ENCODE peak calls at places on chromosomes 7 and 10, in nine cellular contexts. One of them, this sample, is unnamed.
A peak's percentile ranks its signal among the peaks of the same experiment; 100 is the strongest.

GRCh38 chr7:135194494-135195095 is 16.7 kb downstream of the WDR91 start:
- DNase-seq in SK-N-SH: no peak
- DNase-seq in AG04450: no peak
- DNase-seq in adrenal gland: peak; percentile 23
- DNase-seq in lower leg skin: peak; percentile 72
- DNase-seq in neural progenitor cell: no peak
- DNase-seq in GM23248: peak; percentile 39
- DNase-seq in IMR-90: peak; percentile 22
- DNase-seq in upper lobe of right lung: no peak
- DNase-seq in this sample: no peak

GRCh38 chr10:34955391-34955790 is 134.8 kb downstream of the CUL2 start:
- DNase-seq in SK-N-SH: no peak
- DNase-seq in AG04450: no peak
- DNase-seq in adrenal gland: no peak
- DNase-seq in lower leg skin: no peak
- DNase-seq in neural progenitor cell: no peak
- DNase-seq in GM23248: no peak
- DNase-seq in IMR-90: no peak
- DNase-seq in upper lobe of right lung: no peak
- DNase-seq in this sample: no peak

GRCh38 chr7:91557789-91558396 is 293.7 kb downstream of the FZD1 start:
- DNase-seq in SK-N-SH: no peak
- DNase-seq in AG04450: no peak
- DNase-seq in adrenal gland: no peak
- DNase-seq in lower leg skin: no peak
- DNase-seq in neural progenitor cell: no peak
- DNase-seq in GM23248: peak; percentile 92
- DNase-seq in IMR-90: peak; percentile 39
- DNase-seq in upper lobe of right lung: no peak
- DNase-seq in this sample: no peak

GRCh38 chr7:21911341-21911875 is 34.3 kb downstream of the CDCA7L start:
- DNase-seq in SK-N-SH: no peak
- DNase-seq in AG04450: no peak
- DNase-seq in adrenal gland: no peak
- DNase-seq in lower leg skin: no peak
- DNase-seq in neural progenitor cell: no peak
- DNase-seq in GM23248: peak; percentile 88
- DNase-seq in IMR-90: peak; percentile 7
- DNase-seq in upper lobe of right lung: no peak
- DNase-seq in this sample: no peak

GRCh38 chr10:21507066-21507669 is 18.3 kb downstream of the SKIDA1 start:
- DNase-seq in SK-N-SH: no peak
- DNase-seq in AG04450: no peak
- DNase-seq in adrenal gland: no peak
- DNase-seq in lower leg skin: no peak
- DNase-seq in neural progenitor cell: peak; percentile 58
- DNase-seq in GM23248: no peak
- DNase-seq in IMR-90: no peak
- DNase-seq in upper lobe of right lung: no peak
- DNase-seq in this sample: no peak

GRCh38 chr7:2114052-2114451 is 118.7 kb downstream of the MAD1L1 start:
- DNase-seq in SK-N-SH: no peak
- DNase-seq in AG04450: peak; percentile 23
- DNase-seq in adrenal gland: no peak
- DNase-seq in lower leg skin: no peak
- DNase-seq in neural progenitor cell: no peak
- DNase-seq in GM23248: peak; percentile 78
- DNase-seq in IMR-90: peak; percentile 88
- DNase-seq in upper lobe of right lung: no peak
- DNase-seq in this sample: no peak

GRCh38 chr7:156834462-156834861 is 58.5 kb downstream of the LMBR1 start:
- DNase-seq in SK-N-SH: no peak
- DNase-seq in AG04450: no peak
- DNase-seq in adrenal gland: no peak
- DNase-seq in lower leg skin: no peak
- DNase-seq in neural progenitor cell: no peak
- DNase-seq in GM23248: no peak
- DNase-seq in IMR-90: no peak
- DNase-seq in upper lobe of right lung: no peak
- DNase-seq in this sample: no peak

GRCh38 chr10:5089869-5090268 is 4.3 kb upstream of the AKR1C3 start:
- DNase-seq in SK-N-SH: no peak
- DNase-seq in AG04450: no peak
- DNase-seq in adrenal gland: no peak
- DNase-seq in lower leg skin: no peak
- DNase-seq in neural progenitor cell: peak; percentile 57
- DNase-seq in GM23248: peak; percentile 63
- DNase-seq in IMR-90: peak; percentile 28
- DNase-seq in upper lobe of right lung: no peak
- DNase-seq in this sample: peak; percentile 42

GRCh38 chr10:11017575-11018425 is at the start of gene CELF2:
- DNase-seq in SK-N-SH: peak; percentile 67
- DNase-seq in AG04450: no peak
- DNase-seq in adrenal gland: no peak
- DNase-seq in lower leg skin: peak; percentile 91
- DNase-seq in neural progenitor cell: peak; percentile 94
- DNase-seq in GM23248: peak; percentile 60
- DNase-seq in IMR-90: no peak
- DNase-seq in upper lobe of right lung: peak; percentile 93
- DNase-seq in this sample: peak; percentile 89

GRCh38 chr7:149753370-149754233 is 19.8 kb downstream of the ZNF467 start:
- DNase-seq in SK-N-SH: peak; percentile 71
- DNase-seq in AG04450: no peak
- DNase-seq in adrenal gland: peak; percentile 73
- DNase-seq in lower leg skin: peak; percentile 83
- DNase-seq in neural progenitor cell: peak; percentile 69
- DNase-seq in GM23248: peak; percentile 63
- DNase-seq in IMR-90: peak; percentile 25
- DNase-seq in upper lobe of right lung: no peak
- DNase-seq in this sample: peak; percentile 45

GRCh38 chr7:116672596-116673503 is 854 bp downstream of the MET start:
- DNase-seq in SK-N-SH: peak; percentile 19
- DNase-seq in AG04450: no peak
- DNase-seq in adrenal gland: peak; percentile 52
- DNase-seq in lower leg skin: peak; percentile 86
- DNase-seq in neural progenitor cell: peak; percentile 42
- DNase-seq in GM23248: peak; percentile 78
- DNase-seq in IMR-90: peak; percentile 50
- DNase-seq in upper lobe of right lung: no peak
- DNase-seq in this sample: peak; percentile 70

GRCh38 chr7:116670409-116671036 is 1.5 kb upstream of the MET start:
- DNase-seq in SK-N-SH: no peak
- DNase-seq in AG04450: no peak
- DNase-seq in adrenal gland: no peak
- DNase-seq in lower leg skin: no peak
- DNase-seq in neural progenitor cell: no peak
- DNase-seq in GM23248: no peak
- DNase-seq in IMR-90: peak; percentile 26
- DNase-seq in upper lobe of right lung: no peak
- DNase-seq in this sample: no peak

GRCh38 chr7:116673504-116673865 is 1.5 kb downstream of the MET start:
- DNase-seq in SK-N-SH: no peak
- DNase-seq in AG04450: no peak
- DNase-seq in adrenal gland: no peak
- DNase-seq in lower leg skin: no peak
- DNase-seq in neural progenitor cell: no peak
- DNase-seq in GM23248: no peak
- DNase-seq in IMR-90: no peak
- DNase-seq in upper lobe of right lung: no peak
- DNase-seq in this sample: no peak

GRCh38 chr7:116671111-116671510 is 885 bp upstream of the MET start:
- DNase-seq in SK-N-SH: no peak
- DNase-seq in AG04450: no peak
- DNase-seq in adrenal gland: no peak
- DNase-seq in lower leg skin: no peak
- DNase-seq in neural progenitor cell: no peak
- DNase-seq in GM23248: no peak
- DNase-seq in IMR-90: no peak
- DNase-seq in upper lobe of right lung: no peak
- DNase-seq in this sample: peak; percentile 53

DNA sequence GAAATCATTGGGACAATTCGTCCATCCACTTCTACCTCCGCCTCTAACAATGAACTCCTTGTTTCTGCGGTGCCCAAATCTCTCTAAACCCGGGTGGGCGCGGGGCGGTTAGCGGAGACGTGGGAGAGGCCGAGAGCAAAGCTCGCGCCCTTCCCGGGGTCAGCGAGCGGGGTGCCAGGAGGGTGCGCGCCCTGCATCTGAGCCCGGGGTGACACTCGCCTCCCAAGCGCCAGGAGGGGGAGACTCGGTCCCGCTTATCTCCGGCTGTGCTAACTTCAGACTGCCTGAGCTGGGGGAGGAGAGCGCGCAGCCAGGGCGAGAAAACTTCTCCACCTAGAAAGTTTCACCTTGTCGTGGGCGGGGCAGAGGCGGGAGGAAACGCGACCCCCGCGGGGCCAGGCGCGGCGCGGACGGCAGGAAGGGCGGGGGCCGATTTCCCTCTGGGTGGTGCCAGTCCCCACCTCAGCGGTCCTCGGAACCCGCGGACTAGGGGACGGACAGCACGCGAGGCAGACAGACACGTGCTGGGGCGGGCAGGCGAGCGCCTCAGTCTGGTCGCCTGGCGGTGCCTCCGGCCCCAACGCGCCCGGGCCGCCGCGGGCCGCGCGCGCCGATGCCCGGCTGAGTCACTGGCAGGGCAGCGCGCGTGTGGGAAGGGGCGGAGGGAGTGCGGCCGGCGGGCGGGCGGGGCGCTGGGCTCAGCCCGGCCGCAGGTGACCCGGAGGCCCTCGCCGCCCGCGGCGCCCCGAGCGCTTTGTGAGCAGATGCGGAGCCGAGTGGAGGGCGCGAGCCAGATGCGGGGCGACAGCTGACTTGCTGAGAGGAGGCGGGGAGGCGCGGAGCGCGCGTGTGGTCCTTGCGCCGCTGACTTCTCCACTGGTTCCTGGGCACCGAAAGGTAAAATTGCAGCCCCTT is at the start of gene MET:
- DNase-seq in SK-N-SH: peak; percentile 73
- DNase-seq in AG04450: peak; percentile 21
- DNase-seq in adrenal gland: peak; percentile 66
- DNase-seq in lower leg skin: peak; percentile 95
- DNase-seq in neural progenitor cell: peak; percentile 90
- DNase-seq in GM23248: peak; percentile 92
- DNase-seq in IMR-90: peak; percentile 72
- DNase-seq in upper lobe of right lung: peak; percentile 91
- DNase-seq in this sample: peak; percentile 97
- H3K4me3 ChIP-seq in SK-N-SH: peak within 1 kb of the TSS; percentile 62
- H3K4me3 ChIP-seq in AG04450: peak within 1 kb of the TSS; percentile 83
- H3K4me3 ChIP-seq in adrenal gland: no peak within 1 kb of the TSS
- H3K4me3 ChIP-seq in lower leg skin: peak within 1 kb of the TSS; percentile 47
- H3K4me3 ChIP-seq in neural progenitor cell: peak within 1 kb of the TSS; percentile 60
- H3K4me3 ChIP-seq in GM23248: peak within 1 kb of the TSS; percentile 99
- H3K4me3 ChIP-seq in IMR-90: peak within 1 kb of the TSS; percentile 69
- H3K4me3 ChIP-seq in upper lobe of right lung: peak within 1 kb of the TSS; percentile 54
- H3K4me3 ChIP-seq in this sample: peak within 1 kb of the TSS; percentile 80

DNA sequence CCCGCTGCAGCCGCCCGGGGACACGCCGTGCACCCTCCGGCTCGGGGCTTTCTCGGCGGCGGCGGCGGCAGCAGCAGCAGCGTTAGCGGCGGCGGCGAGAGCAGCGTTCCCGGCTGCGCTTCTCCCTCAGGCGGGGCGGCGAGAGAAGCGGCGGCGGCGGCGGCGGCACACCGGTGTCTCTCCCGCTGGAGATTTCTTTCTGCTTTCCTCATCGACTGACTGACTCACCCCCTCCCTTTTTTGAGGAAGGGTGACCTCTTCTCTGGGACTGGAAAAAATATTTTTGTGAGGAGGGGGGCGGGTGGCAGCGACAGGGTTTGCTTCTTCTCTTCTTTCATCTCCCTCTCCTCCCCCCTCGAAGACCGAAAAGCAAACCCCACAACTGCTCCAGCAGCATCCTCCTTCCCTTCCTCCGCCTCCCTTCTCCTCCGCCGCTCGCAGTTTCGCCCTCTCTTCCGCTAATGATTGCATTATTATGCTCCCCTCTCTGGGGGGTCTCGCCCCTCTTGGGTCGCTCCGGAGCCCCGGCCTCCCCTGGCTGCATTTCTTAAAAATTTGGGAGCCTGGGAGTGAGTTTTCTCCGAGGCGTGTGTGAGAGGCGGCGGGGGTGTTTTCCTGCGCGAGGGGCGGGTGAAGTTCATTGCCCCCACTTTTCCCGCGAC is 343 bp downstream of the AUTS2 start:
- DNase-seq in SK-N-SH: no peak
- DNase-seq in AG04450: no peak
- DNase-seq in adrenal gland: peak; percentile 66
- DNase-seq in lower leg skin: peak; percentile 88
- DNase-seq in neural progenitor cell: peak; percentile 54
- DNase-seq in GM23248: no peak
- DNase-seq in IMR-90: no peak
- DNase-seq in upper lobe of right lung: peak; percentile 61
- DNase-seq in this sample: peak; percentile 59
- H3K4me3 ChIP-seq in SK-N-SH: peak overlapping the region; percentile 100
- H3K4me3 ChIP-seq in AG04450: peak overlapping the region; percentile 65
- H3K4me3 ChIP-seq in adrenal gland: peak overlapping the region; percentile 12
- H3K4me3 ChIP-seq in lower leg skin: peak overlapping the region; percentile 95
- H3K4me3 ChIP-seq in neural progenitor cell: peak overlapping the region; percentile 99
- H3K4me3 ChIP-seq in GM23248: peak overlapping the region; percentile 96
- H3K4me3 ChIP-seq in IMR-90: peak overlapping the region; percentile 69
- H3K4me3 ChIP-seq in upper lobe of right lung: peak overlapping the region; percentile 70
- H3K4me3 ChIP-seq in this sample: peak overlapping the region; percentile 79

DNA sequence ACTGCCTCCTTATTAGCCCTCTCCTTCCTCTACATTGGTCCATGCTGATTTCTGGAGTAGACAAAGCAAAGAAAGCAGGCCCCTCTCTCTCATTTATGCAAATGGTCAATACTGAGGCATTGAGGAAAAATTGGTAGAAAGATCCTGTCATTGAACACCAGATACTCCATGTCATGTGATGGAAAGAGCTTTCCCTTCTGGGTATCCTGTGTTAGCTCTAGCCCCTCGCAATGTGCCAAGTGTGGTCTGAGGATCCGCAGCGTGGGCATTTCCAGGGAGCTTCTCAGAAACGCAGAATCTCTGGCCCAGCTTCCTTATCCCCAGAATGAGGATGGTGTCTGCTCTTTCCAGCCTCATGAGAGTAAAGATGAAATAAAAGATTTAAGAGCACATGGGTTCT is 159.1 kb downstream of the CREB5 start:
- DNase-seq in SK-N-SH: no peak
- DNase-seq in AG04450: no peak
- DNase-seq in adrenal gland: no peak
- DNase-seq in lower leg skin: no peak
- DNase-seq in neural progenitor cell: no peak
- DNase-seq in GM23248: no peak
- DNase-seq in IMR-90: no peak
- DNase-seq in upper lobe of right lung: no peak
- DNase-seq in this sample: no peak
- H3K4me3 ChIP-seq in SK-N-SH: no peak overlapping the region
- H3K4me3 ChIP-seq in AG04450: no peak overlapping the region
- H3K4me3 ChIP-seq in adrenal gland: no peak overlapping the region
- H3K4me3 ChIP-seq in lower leg skin: no peak overlapping the region
- H3K4me3 ChIP-seq in neural progenitor cell: no peak overlapping the region
- H3K4me3 ChIP-seq in GM23248: no peak overlapping the region
- H3K4me3 ChIP-seq in IMR-90: no peak overlapping the region
- H3K4me3 ChIP-seq in upper lobe of right lung: no peak overlapping the region
- H3K4me3 ChIP-seq in this sample: no peak overlapping the region

DNA sequence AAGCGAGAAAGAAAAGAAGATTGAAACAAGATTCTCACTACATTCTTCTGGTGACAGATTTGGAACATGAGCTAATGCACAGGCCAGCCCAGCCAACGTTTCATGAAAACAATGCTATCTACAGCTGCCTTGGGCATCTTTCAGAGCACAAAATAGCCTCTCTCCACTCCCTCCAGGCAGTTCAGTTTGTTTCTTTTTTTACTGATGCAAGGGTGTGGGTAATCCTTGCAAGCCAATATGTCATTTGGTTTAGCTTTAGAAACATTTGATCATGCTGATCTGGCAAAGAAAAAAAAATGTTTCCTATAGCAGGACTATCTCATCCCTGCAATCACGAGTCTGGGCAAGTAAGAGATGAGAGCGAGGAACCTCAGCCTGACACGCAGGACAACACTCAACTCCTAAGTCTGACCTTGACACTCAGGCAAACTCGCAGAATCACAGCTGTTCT is 35.9 kb downstream of the SVIL start:
- DNase-seq in SK-N-SH: no peak
- DNase-seq in AG04450: peak; percentile 37
- DNase-seq in adrenal gland: peak; percentile 67
- DNase-seq in lower leg skin: peak; percentile 84
- DNase-seq in neural progenitor cell: no peak
- DNase-seq in GM23248: peak; percentile 70
- DNase-seq in IMR-90: peak; percentile 71
- DNase-seq in upper lobe of right lung: no peak
- DNase-seq in this sample: peak; percentile 53
- H3K4me3 ChIP-seq in SK-N-SH: no peak overlapping the region
- H3K4me3 ChIP-seq in AG04450: no peak overlapping the region
- H3K4me3 ChIP-seq in adrenal gland: no peak overlapping the region
- H3K4me3 ChIP-seq in lower leg skin: no peak overlapping the region
- H3K4me3 ChIP-seq in neural progenitor cell: no peak overlapping the region
- H3K4me3 ChIP-seq in GM23248: peak overlapping the region; percentile 1
- H3K4me3 ChIP-seq in IMR-90: no peak overlapping the region
- H3K4me3 ChIP-seq in upper lobe of right lung: no peak overlapping the region
- H3K4me3 ChIP-seq in this sample: no peak overlapping the region